ENCODE peak calls at places on chromosomes 5 and 9, in six cellular contexts. Y is H1, R is K562, I is NT2/D1, M is HepG2, E is GM12878. S is an unnamed sample.

GRCh38 chr9:33190021-33190420 is 22.9 kb upstream of the B4GALT1 start:
- DNase-seq in M (no peak), Y (no peak), R (no peak), I (no peak), E (no peak), S (no peak)

GRCh38 chr5:148011407-148012124 is 52.2 kb upstream of the SPINK5 start:
- DNase-seq in Y (no peak), R (no peak), M (no peak), E (no peak), I (no peak), S (peak; percentile 22)

GRCh38 chr5:27437594-27438200 is 399.3 kb upstream of the CDH9 start:
- DNase-seq in I (no peak), E (no peak), R (no peak), M (no peak), Y (no peak), S (no peak)

GRCh38 chr5:132828846-132829494 is 1.5 kb downstream of the SHROOM1 start:
- DNase-seq in M (no peak), Y (no peak), E (no peak), R (no peak), I (no peak), S (no peak)

GRCh38 chr5:154058055-154059038 is 19.6 kb downstream of the MFAP3 start:
- DNase-seq in E (peak; percentile 63), R (no peak), Y (no peak), M (no peak), I (no peak), S (peak; percentile 52)

GRCh38 chr5:72703876-72704275 is 112.6 kb upstream of the TNPO1 start:
- DNase-seq in E (no peak), Y (no peak), M (no peak), R (no peak), I (no peak), S (no peak)

GRCh38 chr9:112689341-112689740 is 28.6 kb downstream of the INIP start:
- DNase-seq in Y (no peak), E (no peak), M (no peak), R (no peak), I (no peak), S (no peak)

GRCh38 chr9:71766663-71767062 is 1.6 kb downstream of the CEMIP2 start:
- DNase-seq in R (no peak), I (no peak), E (peak; percentile 9), Y (no peak), M (peak; percentile 87), S (no peak)

GRCh38 chr5:149011084-149011483 is 51.8 kb downstream of the SH3TC2 start:
- DNase-seq in Y (no peak), M (no peak), E (no peak), R (no peak), I (no peak), S (no peak)

GRCh38 chr5:151492729-151493128 is 45.3 kb downstream of the SLC36A1 start:
- DNase-seq in M (no peak), R (no peak), Y (no peak), E (no peak), I (no peak), S (peak; percentile 16)
- TF ChIP-seq ZNF274 in M (no peak), R (no peak), Y (no peak), E (no peak), I (no peak), S (no peak)

GRCh38 chr5:170332058-170332457 is 34.5 kb upstream of the LCP2 start:
- DNase-seq in I (no peak), R (no peak), Y (no peak), M (no peak), E (no peak), S (no peak)

GRCh38 chr5:170333161-170333909 is 35.8 kb upstream of the LCP2 start:
- DNase-seq in E (peak; percentile 79), M (no peak), R (no peak), I (peak; percentile 71), Y (no peak), S (no peak)

GRCh38 chr5:170329524-170329923 is 31.9 kb upstream of the LCP2 start:
- DNase-seq in Y (no peak), I (no peak), R (no peak), E (no peak), M (no peak), S (no peak)

GRCh38 chr5:170327802-170328201 is 30.2 kb upstream of the LCP2 start:
- DNase-seq in I (no peak), R (no peak), Y (no peak), M (no peak), E (no peak), S (no peak)

DNA sequence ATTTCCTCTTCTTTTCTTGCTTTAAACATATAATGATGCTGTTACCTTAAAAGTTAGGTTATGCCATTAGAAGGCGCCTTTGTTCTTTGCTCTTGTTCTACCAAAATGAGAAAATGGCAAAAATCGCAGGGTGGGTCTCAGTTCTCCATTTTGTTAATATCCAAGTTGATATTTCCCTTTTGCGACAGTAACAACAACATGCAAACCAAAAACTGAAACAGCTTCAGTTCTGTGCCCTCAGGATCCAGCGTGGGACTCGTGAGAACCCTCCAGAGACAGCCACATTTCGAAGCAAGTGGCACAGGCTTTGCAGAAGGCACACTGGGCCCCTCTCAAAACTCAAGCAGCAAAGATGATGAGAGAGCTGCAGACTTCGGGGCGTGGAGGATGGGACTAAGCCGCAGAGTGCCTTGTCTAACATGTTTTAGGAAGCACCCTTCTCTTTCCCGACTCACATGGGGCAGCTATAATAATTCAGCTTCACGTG is 33.0 kb upstream of the LCP2 start:
- DNase-seq in M (no peak), R (no peak), I (no peak), E (no peak), Y (no peak), S (no peak)
- TF ChIP-seq ZNF274 in M (no peak), R (no peak), I (no peak), E (no peak), Y (no peak), S (no peak)

GRCh38 chr5:165196961-165197360 is 1691.5 kb downstream of the MAT2B start:
- DNase-seq in M (no peak), R (no peak), Y (no peak), I (no peak), E (no peak), S (no peak)

GRCh38 chr5:165201364-165202143 is 1696.1 kb downstream of the MAT2B start:
- DNase-seq in M (no peak), E (no peak), I (no peak), R (no peak), Y (no peak), S (no peak)

DNA sequence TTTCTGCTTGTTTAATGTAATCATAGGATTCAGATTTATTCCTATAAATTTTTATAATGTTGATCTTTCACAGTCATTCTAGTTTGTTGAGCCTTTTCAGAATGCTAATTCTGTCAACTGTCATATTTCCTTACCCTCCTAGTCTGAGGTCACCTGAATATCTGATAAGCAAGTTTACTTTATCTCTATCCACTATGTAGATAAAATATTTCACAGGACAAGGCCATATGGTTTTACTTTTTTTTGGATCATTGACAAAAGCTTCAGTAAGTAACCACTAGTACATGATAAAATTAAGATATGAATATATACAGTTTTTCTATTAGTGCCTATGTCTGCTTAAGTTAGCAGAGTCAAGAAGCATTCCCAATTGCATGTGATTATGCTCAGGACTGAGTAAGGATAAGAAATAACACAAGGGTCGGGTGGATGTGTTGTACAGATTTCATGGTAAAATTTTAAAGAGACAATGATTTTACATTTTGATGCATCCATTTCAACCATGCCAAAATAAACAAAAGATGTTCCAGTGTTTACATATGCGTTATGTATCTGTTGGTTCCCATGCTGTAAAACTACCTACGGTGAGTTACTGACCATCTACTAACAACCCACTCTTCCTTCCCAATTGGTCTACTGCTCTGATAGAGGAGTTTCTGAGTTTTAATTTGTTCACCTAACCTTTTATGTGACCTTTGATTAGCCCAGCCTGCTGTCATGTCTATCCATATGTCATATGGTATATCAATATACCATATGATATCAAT is 1696.9 kb downstream of the MAT2B start:
- DNase-seq in E (no peak), Y (no peak), R (no peak), I (no peak), M (no peak), S (no peak)
- TF ChIP-seq ZNF274 in E (no peak), Y (no peak), R (no peak), I (no peak), M (no peak), S (no peak)

DNA sequence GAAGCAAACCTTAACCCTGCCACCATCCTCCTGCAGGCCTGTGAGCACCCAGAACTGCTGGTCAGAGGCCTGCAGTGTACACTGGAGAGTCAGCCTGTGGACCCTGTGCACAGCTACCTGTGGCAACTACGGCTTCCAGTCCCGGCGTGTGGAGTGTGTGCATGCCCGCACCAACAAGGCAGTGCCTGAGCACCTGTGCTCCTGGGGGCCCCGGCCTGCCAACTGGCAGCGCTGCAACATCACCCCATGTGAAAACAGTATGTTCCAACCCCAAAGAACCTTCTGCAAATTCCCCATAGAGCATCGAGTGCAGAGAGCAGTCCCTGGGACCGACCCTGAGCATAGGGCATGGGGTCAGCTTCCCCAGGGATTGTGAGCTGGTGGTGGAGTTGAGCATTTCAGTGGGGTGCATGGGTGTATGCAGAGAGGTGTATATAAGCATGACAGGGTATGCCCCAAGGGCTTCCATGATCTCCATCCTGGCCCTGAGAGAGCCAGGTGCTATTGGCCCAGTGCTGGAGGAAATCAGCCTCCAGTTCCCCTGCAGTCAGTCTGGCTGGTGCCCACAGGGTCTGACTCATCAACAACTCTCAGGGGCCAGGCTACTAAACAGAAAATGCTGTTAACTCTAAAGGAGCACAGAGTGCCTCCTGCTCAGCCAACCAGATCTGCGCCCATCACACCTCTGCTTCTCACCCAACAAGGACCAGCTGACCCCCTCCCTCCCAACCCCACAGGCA is 126.2 kb downstream of the SAXO1 start:
- DNase-seq in R (no peak), Y (no peak), E (no peak), M (no peak), I (no peak), S (no peak)
- TF ChIP-seq ZNF274 in R (no peak), Y (no peak), E (no peak), M (no peak), I (no peak), S (no peak)

GRCh38 chr9:93265972-93266371 is 82.0 kb downstream of the WNK2 start:
- DNase-seq in Y (no peak), E (no peak), R (peak; percentile 6), M (no peak), I (no peak), S (no peak)
- TF ChIP-seq ZNF274 in Y (no peak), E (no peak), R (no peak), M (no peak), I (no peak), S (no peak)

S was measured in HCT116.